ENCODE peak calls at places on chromosomes 6 and 20, in six cellular contexts. D, I, G, N, O and B are unnamed samples.

GRCh38 chr20:50071039-50071888 is 41.7 kb downstream of the UBE2V1 start:
- DNase-seq in D (peak), I (peak), G (peak), N (peak), O (peak), B (peak)

GRCh38 chr20:884983-885952 is 30.9 kb downstream of the ANGPT4 start:
- DNase-seq in D (peak), I (peak), G (no peak), N (peak), O (no peak), B (peak)

GRCh38 chr6:27251672-27252251 is 4.3 kb downstream of the PRSS16 start:
- DNase-seq in D (peak), I (peak), G (peak), N (peak), O (peak), B (peak)

GRCh38 chr20:38242848-38243449 is 17.6 kb downstream of the KIAA1755 start:
- DNase-seq in D (no peak), I (no peak), G (no peak), N (no peak), O (no peak), B (no peak)

GRCh38 chr6:122995930-122996796 is at the start of gene CLVS2:
- DNase-seq in D (no peak), I (peak), G (no peak), N (peak), O (no peak), B (no peak)

GRCh38 chr6:24238700-24239099 is 112.7 kb downstream of the NRSN1 start:
- DNase-seq in D (no peak), I (no peak), G (no peak), N (no peak), O (no peak), B (no peak)

GRCh38 chr20:11497543-11497942 is 420.1 kb upstream of the BTBD3 start:
- DNase-seq in D (no peak), I (no peak), G (no peak), N (no peak), O (no peak), B (no peak)

GRCh38 chr6:16639689-16640480 is 121.4 kb downstream of the ATXN1 start:
- DNase-seq in D (no peak), I (peak), G (no peak), N (peak), O (no peak), B (peak)

GRCh38 chr20:8267009-8267408 is 134.9 kb downstream of the PLCB1 start:
- DNase-seq in D (no peak), I (no peak), G (no peak), N (no peak), O (no peak), B (no peak)

GRCh38 chr6:27830212-27830664 is 82.0 kb downstream of the OR2B2 start:
- DNase-seq in D (no peak), I (no peak), G (no peak), N (peak), O (no peak), B (peak)

GRCh38 chr6:134063121-134063965 is 10.9 kb upstream of the SLC2A12 start:
- DNase-seq in D (no peak), I (no peak), G (no peak), N (no peak), O (no peak), B (no peak)

GRCh38 chr6:9404351-9405146 is 969.2 kb upstream of the SLC35B3 start:
- DNase-seq in D (no peak), I (no peak), G (no peak), N (peak), O (no peak), B (no peak)

GRCh38 chr20:21526776-21527175 is 12.9 kb upstream of the NKX2-2 start:
- DNase-seq in D (no peak), I (no peak), G (no peak), N (no peak), O (no peak), B (no peak)

GRCh38 chr6:1117530-1118286 is 194.2 kb upstream of the FOXQ1 start:
- DNase-seq in D (no peak), I (no peak), G (no peak), N (no peak), O (no peak), B (no peak)